ENCODE peak calls at places on chromosomes 4 and X, in four cellular contexts. Q, H, O and Z are unnamed samples. For H3K36me3, the result is how much of the 10 kb centered on the place peaks cover.

GRCh38 chr4:81165853-81166430 is 49.1 kb downstream of the PRKG2 start:
- DNase-seq in Q (no peak), H (no peak), O (no peak), Z (no peak)

GRCh38 chrX:68831405-68832100 is 2.7 kb downstream of the EFNB1 start:
- DNase-seq in Q (no peak), H (no peak), O (no peak), Z (no peak)

GRCh38 chrX:41339148-41339547 is 5.2 kb downstream of the DDX3X start:
- DNase-seq in Q (no peak), H (no peak), O (no peak), Z (no peak)

GRCh38 chr4:156475322-156475721 is 496.3 kb downstream of the PDGFC start:
- DNase-seq in Q (no peak), H (peak), O (no peak), Z (no peak)

GRCh38 chrX:115690554-115691216 is 129.7 kb downstream of the PLS3 start:
- DNase-seq in Q (peak), H (peak), O (peak), Z (no peak)

GRCh38 chr4:104728380-104729122 is 233.9 kb upstream of the CXXC4 start:
- DNase-seq in Q (no peak), H (peak), O (no peak), Z (no peak)

GRCh38 chrX:154717824-154718223 is 33.1 kb downstream of the GAB3 start:
- DNase-seq in Q (no peak), H (peak), O (peak), Z (no peak)

GRCh38 chr4:6362896-6363295 is 93.2 kb downstream of the WFS1 start:
- DNase-seq in Q (peak), H (peak), O (no peak), Z (peak)

GRCh38 chrX:6778547-6779231 is 243.8 kb upstream of the VCX3A start:
- DNase-seq in Q (no peak), H (no peak), O (no peak), Z (no peak)

GRCh38 chr4:7845493-7846124 is 94.1 kb downstream of the AFAP1 start:
- DNase-seq in Q (no peak), H (no peak), O (peak), Z (no peak)

GRCh38 chrX:146154191-146154590 is 336.6 kb downstream of the SLITRK2 start:
- DNase-seq in Q (no peak), H (no peak), O (no peak), Z (no peak)

GRCh38 chrX:133670394-133670793 is 255.1 kb upstream of the GPC4 start:
- DNase-seq in Q (peak), H (peak), O (peak), Z (no peak)

GRCh38 chr4:147863808-147864472 is 132.1 kb downstream of the ARHGAP10 start:
- DNase-seq in Q (no peak), H (no peak), O (no peak), Z (no peak)

GRCh38 chrX:103565752-103566151 is 19.6 kb upstream of the TCEAL4 start:
- DNase-seq in Q (no peak), H (peak), O (no peak), Z (no peak)

GRCh38 chr4:173835863-173836262 is 305.8 kb upstream of the HAND2 start:
- DNase-seq in Q (no peak), H (peak), O (no peak), Z (no peak)

GRCh38 chr4:18689308-18689915 is 667.9 kb upstream of the LCORL start:
- DNase-seq in Q (peak), H (peak), O (peak), Z (peak)

GRCh38 chr4:39365931-39366771 is at the start of gene RFC1:
- DNase-seq in Q (peak), H (peak), O (peak), Z (peak)

GRCh38 chr4:87356832-87357526 is 34.0 kb downstream of the HSD17B11 start:
- DNase-seq in Q (no peak), H (no peak), O (no peak), Z (no peak)
- H3K36me3 ChIP-seq in Q (under half), H (under half), O (under half), Z (under half)

GRCh38 chr4:183797445-183798248 is 107.5 kb upstream of the STOX2 start:
- DNase-seq in Q (peak), H (peak), O (no peak), Z (peak)

GRCh38 chr4:183801460-183802168 is 103.5 kb upstream of the STOX2 start:
- DNase-seq in Q (no peak), H (no peak), O (no peak), Z (no peak)

GRCh38 chr4:183797041-183797444 is 108.1 kb upstream of the STOX2 start:
- DNase-seq in Q (peak), H (no peak), O (no peak), Z (no peak)

GRCh38 chr4:183798921-183799307 is 106.2 kb upstream of the STOX2 start:
- DNase-seq in Q (no peak), H (no peak), O (peak), Z (no peak)

DNA sequence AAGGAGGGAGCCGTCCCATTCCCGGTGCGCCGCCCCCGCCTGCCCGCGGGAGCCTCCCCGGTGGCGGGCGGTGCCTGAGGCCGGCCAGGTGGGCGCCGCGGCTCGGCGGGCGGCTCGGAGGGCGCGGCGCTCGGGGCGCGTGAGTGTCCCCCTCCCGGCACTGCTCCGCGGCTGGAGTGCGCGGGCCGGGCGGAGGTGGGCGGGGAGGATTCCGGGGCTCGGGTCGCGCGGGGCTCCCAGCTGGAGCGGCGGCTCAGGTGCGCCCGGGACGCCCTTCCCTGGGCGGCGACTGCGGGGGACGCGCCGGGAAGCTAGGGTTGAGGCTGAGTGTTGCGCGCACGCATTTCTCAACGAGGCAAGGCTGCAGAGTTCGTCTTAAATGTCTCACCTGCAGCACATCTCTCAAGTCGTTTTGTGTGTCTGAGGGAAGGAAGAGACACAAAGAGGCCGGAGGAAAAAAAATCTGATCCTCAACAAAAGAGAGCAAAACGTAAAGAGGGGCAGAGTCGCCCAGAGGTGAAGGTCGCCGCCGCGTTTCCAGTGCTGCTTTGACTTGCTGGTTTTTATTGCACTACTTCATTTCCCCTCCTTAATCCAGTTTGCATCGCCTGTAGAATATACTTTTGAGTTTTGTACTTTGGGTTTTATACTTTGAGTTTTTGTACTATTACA is 106.7 kb upstream of the STOX2 start:
- DNase-seq in Q (peak), H (no peak), O (no peak), Z (peak)
- H3K4me3 ChIP-seq in Q (peak), H (peak), O (no peak), Z (peak)

GRCh38 chr4:4206204-4206603 is 20.5 kb downstream of the OTOP1 start:
- DNase-seq in Q (no peak), H (no peak), O (no peak), Z (no peak)
- H3K36me3 ChIP-seq in Q (under half), H (under half), O (under half), Z (under half)

DNA sequence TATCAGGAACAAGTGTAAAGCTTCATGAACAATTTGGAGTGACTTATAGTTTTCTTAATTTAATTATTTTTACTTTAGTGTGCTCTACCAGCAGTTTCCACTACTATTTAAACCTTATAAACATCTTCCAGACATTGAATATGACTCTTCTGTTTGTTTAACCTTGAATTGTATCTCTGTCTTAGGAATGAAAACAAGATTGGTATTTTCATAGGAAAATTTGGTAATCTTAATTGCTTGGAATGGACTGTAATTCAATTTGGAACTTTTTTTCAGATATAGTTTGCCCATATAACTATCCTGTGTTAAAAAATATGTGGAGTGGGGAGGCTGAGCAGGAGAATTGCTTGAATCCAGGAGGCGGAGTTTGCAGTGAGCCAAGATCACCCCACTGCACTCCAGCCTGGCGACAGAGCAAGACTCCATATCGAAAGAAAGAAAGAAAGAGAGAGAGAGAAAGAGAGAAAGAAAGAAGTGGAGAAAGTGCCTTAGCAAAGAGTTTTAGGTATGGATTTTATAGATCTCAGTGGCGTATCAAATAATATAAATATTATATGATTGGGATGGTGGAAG is 242.4 kb downstream of the BMPR1B start:
- DNase-seq in Q (no peak), H (no peak), O (no peak), Z (no peak)
- H3K4me3 ChIP-seq in Q (no peak), H (no peak), O (no peak), Z (no peak)

GRCh38 chrX:19869195-19869594 is 18.2 kb downstream of the SH3KBP1 start:
- DNase-seq in Q (no peak), H (no peak), O (no peak), Z (no peak)
- H3K36me3 ChIP-seq in Q (under half), H (under half), O (under half), Z (under half)

DNA sequence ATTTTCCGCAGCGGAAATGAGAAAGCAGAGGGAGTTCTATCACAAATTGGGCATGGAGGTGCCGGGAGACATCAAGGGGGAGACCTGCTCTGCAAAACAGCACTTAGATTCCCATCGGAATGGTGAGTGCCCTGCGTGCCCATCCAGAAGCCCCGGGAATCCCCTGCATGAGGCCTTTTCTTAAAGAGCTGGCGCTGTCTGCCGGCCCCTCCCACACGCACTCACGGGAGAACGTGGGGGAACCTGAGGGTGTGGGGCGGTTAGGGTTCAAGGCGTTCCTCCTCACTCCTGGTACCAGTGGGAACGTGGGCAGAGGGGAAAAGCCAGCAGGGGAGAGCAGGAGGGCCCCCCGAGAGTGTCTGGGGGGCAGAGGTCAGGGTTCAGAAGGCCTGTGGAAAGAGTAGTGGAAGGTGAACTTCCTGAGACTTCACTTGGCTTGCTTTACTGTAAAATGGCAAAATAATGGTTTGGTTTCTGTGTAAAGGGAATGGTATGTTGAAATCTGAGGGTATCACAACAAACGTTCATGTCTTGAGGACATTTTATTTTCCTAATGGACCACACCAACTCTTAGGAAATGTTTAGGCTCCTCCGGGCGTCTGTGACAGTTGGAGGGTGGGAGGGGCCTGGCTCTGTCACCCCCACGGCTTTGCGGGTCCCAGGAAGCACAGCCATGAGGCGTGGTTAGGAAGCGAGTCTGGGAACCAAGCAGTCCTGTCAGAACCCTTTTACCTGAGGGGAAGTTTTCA is 38.0 kb downstream of the PCGF3 start:
- DNase-seq in Q (no peak), H (no peak), O (no peak), Z (peak)
- H3K4me3 ChIP-seq in Q (no peak), H (no peak), O (no peak), Z (no peak)

GRCh38 chr4:128277856-128278255 is 9.8 kb downstream of the PGRMC2 start:
- DNase-seq in Q (no peak), H (no peak), O (no peak), Z (no peak)

GRCh38 chr4:128279624-128280225 is 7.9 kb downstream of the PGRMC2 start:
- DNase-seq in Q (no peak), H (no peak), O (no peak), Z (no peak)

GRCh38 chr4:128271551-128271950 is 16.1 kb downstream of the PGRMC2 start:
- DNase-seq in Q (no peak), H (no peak), O (no peak), Z (no peak)

GRCh38 chr4:128275351-128275750 is 12.3 kb downstream of the PGRMC2 start:
- DNase-seq in Q (no peak), H (peak), O (no peak), Z (no peak)
- H3K36me3 ChIP-seq in Q (under half), H (under half), O (under half), Z (under half)

GRCh38 chrX:148281920-148282319 is 218.5 kb upstream of the AFF2 start:
- DNase-seq in Q (no peak), H (no peak), O (no peak), Z (no peak)

GRCh38 chrX:148288451-148288850 is 212.0 kb upstream of the AFF2 start:
- DNase-seq in Q (no peak), H (no peak), O (no peak), Z (no peak)

DNA sequence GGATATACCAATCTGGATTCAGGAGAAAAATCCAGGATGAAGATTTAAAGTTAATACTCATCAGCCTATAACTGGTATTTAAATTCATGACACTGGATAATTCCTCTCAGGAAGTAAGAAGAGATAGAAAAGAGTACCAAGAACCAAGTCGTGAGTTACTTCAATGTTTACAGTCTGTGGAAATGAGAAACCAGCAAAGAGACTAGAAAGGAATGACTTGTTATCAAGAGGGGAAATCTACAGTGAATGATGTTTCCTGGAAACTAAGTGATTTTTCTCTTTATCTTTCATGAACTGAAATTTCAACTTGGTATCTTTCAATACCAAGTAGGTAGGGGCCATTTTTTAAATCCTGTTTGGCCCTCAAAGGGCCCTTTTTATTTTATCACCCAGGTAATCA is 217.9 kb upstream of the AFF2 start:
- DNase-seq in Q (no peak), H (no peak), O (peak), Z (no peak)
- H3K4me3 ChIP-seq in Q (no peak), H (no peak), O (no peak), Z (no peak)